ENCODE peak calls at places on chromosomes 13 and 19, in four cellular contexts. One of them, this sample, is unnamed.

GRCh38 chr19:41545547-41545946 is 30.4 kb upstream of the CEACAM21 start:
- DNase-seq in K562: no peak
- DNase-seq in HCT116: no peak
- DNase-seq in SK-N-SH: no peak
- DNase-seq in this sample: no peak

GRCh38 chr19:34975056-34975455 is 11.0 kb upstream of the ZNF792 start:
- DNase-seq in HCT116: no peak
- DNase-seq in K562: no peak
- DNase-seq in SK-N-SH: no peak
- DNase-seq in this sample: no peak

GRCh38 chr13:106573855-106574254 is 5.9 kb upstream of the ARGLU1 start:
- DNase-seq in SK-N-SH: no peak
- DNase-seq in HCT116: no peak
- DNase-seq in K562: no peak
- DNase-seq in this sample: no peak

GRCh38 chr19:11151181-11151580 is 4.4 kb downstream of the SPC24 start:
- DNase-seq in HCT116: no peak
- DNase-seq in K562: no peak
- DNase-seq in SK-N-SH: no peak
- DNase-seq in this sample: no peak

GRCh38 chr19:10193666-10194499 is 870 bp downstream of the DNMT1 start:
- DNase-seq in HCT116: no peak
- DNase-seq in K562: peak; percentile 41
- DNase-seq in SK-N-SH: no peak
- DNase-seq in this sample: peak; percentile 65

GRCh38 chr13:50161052-50161451 is 145.8 kb downstream of the KCNRG start:
- DNase-seq in SK-N-SH: no peak
- DNase-seq in HCT116: no peak
- DNase-seq in K562: peak; percentile 52
- DNase-seq in this sample: no peak

GRCh38 chr19:6156033-6156432 is 20.6 kb downstream of the ACSBG2 start:
- DNase-seq in K562: no peak
- DNase-seq in HCT116: no peak
- DNase-seq in SK-N-SH: no peak
- DNase-seq in this sample: no peak

GRCh38 chr13:66656050-66656449 is 574.1 kb downstream of the PCDH9 start:
- DNase-seq in HCT116: no peak
- DNase-seq in SK-N-SH: no peak
- DNase-seq in K562: no peak
- DNase-seq in this sample: peak; percentile 17

GRCh38 chr19:28940751-28941500 is 272.0 kb downstream of the UQCRFS1 start:
- DNase-seq in K562: no peak
- DNase-seq in HCT116: no peak
- DNase-seq in SK-N-SH: no peak
- DNase-seq in this sample: no peak

GRCh38 chr19:4284176-4284958 is 5.3 kb downstream of the SHD start:
- DNase-seq in K562: peak; percentile 84
- DNase-seq in SK-N-SH: peak; percentile 93
- DNase-seq in HCT116: peak; percentile 77
- DNase-seq in this sample: peak; percentile 98

GRCh38 chr19:1847684-1848398 is 442 bp downstream of the REXO1 start:
- DNase-seq in HCT116: no peak
- DNase-seq in K562: peak; percentile 74
- DNase-seq in SK-N-SH: peak; percentile 73
- DNase-seq in this sample: peak; percentile 76

GRCh38 chr13:47211106-47211505 is 314.3 kb upstream of the HTR2A start:
- DNase-seq in HCT116: no peak
- DNase-seq in SK-N-SH: no peak
- DNase-seq in K562: no peak
- DNase-seq in this sample: peak; percentile 24

GRCh38 chr19:32886241-32886640 is 16.7 kb upstream of the SLC7A9 start:
- DNase-seq in SK-N-SH: no peak
- DNase-seq in HCT116: no peak
- DNase-seq in K562: no peak
- DNase-seq in this sample: no peak

GRCh38 chr19:16922592-16922934 is 33.8 kb downstream of the F2RL3 start:
- DNase-seq in SK-N-SH: no peak
- DNase-seq in K562: no peak
- DNase-seq in HCT116: no peak
- DNase-seq in this sample: no peak

GRCh38 chr13:111511805-111512504 is 191.5 kb downstream of the TEX29 start:
- DNase-seq in HCT116: no peak
- DNase-seq in SK-N-SH: no peak
- DNase-seq in K562: no peak
- DNase-seq in this sample: no peak

GRCh38 chr19:39297931-39298634 is 1.9 kb downstream of the IFNL1 start:
- DNase-seq in SK-N-SH: no peak
- DNase-seq in HCT116: no peak
- DNase-seq in K562: no peak
- DNase-seq in this sample: no peak

GRCh38 chr19:49264258-49264657 is 60.7 kb downstream of the SLC6A16 start:
- DNase-seq in K562: no peak
- DNase-seq in HCT116: no peak
- DNase-seq in SK-N-SH: no peak
- DNase-seq in this sample: no peak

GRCh38 chr13:66446413-66446812 is 783.7 kb downstream of the PCDH9 start:
- DNase-seq in K562: no peak
- DNase-seq in HCT116: no peak
- DNase-seq in SK-N-SH: no peak
- DNase-seq in this sample: no peak

GRCh38 chr19:15453091-15453498 is 3.3 kb upstream of the WIZ start:
- DNase-seq in K562: no peak
- DNase-seq in SK-N-SH: peak; percentile 75
- DNase-seq in HCT116: no peak
- DNase-seq in this sample: peak; percentile 64

GRCh38 chr19:10389863-10390262 is 9.5 kb upstream of the TYK2 start:
- DNase-seq in HCT116: no peak
- DNase-seq in SK-N-SH: no peak
- DNase-seq in K562: peak; percentile 45
- DNase-seq in this sample: peak; percentile 79

GRCh38 chr13:41058229-41059070 is 2.9 kb upstream of the WBP4 start:
- DNase-seq in SK-N-SH: no peak
- DNase-seq in HCT116: no peak
- DNase-seq in K562: peak; percentile 18
- DNase-seq in this sample: no peak

GRCh38 chr13:41061075-41061913 is at the start of gene WBP4:
- DNase-seq in K562: peak; percentile 92
- DNase-seq in SK-N-SH: peak; percentile 90
- DNase-seq in HCT116: peak; percentile 94
- DNase-seq in this sample: peak; percentile 97

GRCh38 chr13:41060723-41061074 is 610 bp upstream of the WBP4 start:
- DNase-seq in K562: peak; percentile 84
- DNase-seq in HCT116: peak; percentile 47
- DNase-seq in SK-N-SH: peak; percentile 75
- DNase-seq in this sample: peak; percentile 76

GRCh38 chr13:41059896-41060722 is 1.2 kb upstream of the WBP4 start:
- DNase-seq in SK-N-SH: peak; percentile 87
- DNase-seq in K562: peak; percentile 89
- DNase-seq in HCT116: peak; percentile 80
- DNase-seq in this sample: peak; percentile 95

DNA sequence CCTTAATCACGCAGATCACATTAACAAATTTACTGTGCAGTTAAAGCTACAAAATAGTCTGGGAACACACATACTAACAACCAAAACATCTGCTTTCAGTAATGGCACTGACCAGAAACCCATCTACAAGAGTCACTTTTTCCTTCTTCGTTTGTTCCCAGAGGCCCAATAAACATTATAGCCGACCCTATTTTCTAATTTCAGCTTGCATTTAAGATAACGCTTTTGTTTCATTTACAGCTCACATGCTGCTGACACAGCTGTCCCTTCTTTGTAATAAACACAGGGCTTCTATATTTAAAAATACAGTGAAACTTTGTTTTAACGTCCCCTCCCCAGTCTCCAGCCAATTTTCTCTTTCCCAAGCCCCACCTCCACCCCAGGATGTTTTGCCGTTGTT is 1.8 kb upstream of the WBP4 start:
- DNase-seq in K562: no peak
- DNase-seq in HCT116: no peak
- DNase-seq in SK-N-SH: peak; percentile 23
- DNase-seq in this sample: peak; percentile 27
- H3K79me2 ChIP-seq in K562: peaks cover 93% of the 10 kb centered on the region
- H3K79me2 ChIP-seq in HCT116: peaks cover 66% of the 10 kb centered on the region
- H3K79me2 ChIP-seq in SK-N-SH: peaks cover 79% of the 10 kb centered on the region
- H3K79me2 ChIP-seq in this sample: peaks cover 54% of the 10 kb centered on the region

GRCh38 chr19:18539372-18539771 is 4.0 kb downstream of the FKBP8 start:
- DNase-seq in K562: no peak
- DNase-seq in SK-N-SH: no peak
- DNase-seq in HCT116: no peak
- DNase-seq in this sample: no peak

GRCh38 chr19:18533058-18533457 is 10.3 kb downstream of the FKBP8 start:
- DNase-seq in K562: no peak
- DNase-seq in HCT116: no peak
- DNase-seq in SK-N-SH: peak; percentile 7
- DNase-seq in this sample: no peak

GRCh38 chr19:18537431-18537830 is 5.9 kb downstream of the FKBP8 start:
- DNase-seq in K562: no peak
- DNase-seq in SK-N-SH: no peak
- DNase-seq in HCT116: no peak
- DNase-seq in this sample: no peak

GRCh38 chr19:18538115-18538514 is 5.3 kb downstream of the FKBP8 start:
- DNase-seq in HCT116: no peak
- DNase-seq in SK-N-SH: no peak
- DNase-seq in K562: no peak
- DNase-seq in this sample: no peak

DNA sequence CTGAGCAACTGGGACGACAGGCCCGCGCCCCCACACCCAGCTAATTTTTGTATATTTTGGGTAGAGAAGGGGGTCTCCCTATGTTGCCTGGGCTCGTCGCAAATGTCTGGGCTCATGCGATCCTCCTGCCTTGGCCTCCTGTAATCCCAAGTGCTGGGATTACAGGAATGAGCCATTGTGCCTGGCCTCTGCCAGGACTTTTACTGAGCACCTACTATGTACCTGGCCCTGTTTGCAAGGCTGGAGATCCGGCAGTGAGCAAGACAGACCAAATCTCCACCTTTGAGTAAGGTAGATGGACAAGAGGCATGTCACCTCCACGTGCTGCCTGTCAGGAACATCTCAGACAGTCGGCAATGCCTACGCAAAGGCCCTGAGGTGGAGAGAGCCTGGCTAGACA is 6.9 kb downstream of the FKBP8 start:
- DNase-seq in SK-N-SH: no peak
- DNase-seq in HCT116: no peak
- DNase-seq in K562: no peak
- DNase-seq in this sample: no peak
- TF ChIP-seq REST in SK-N-SH: no peak
- TF ChIP-seq REST in HCT116: no peak
- TF ChIP-seq REST in K562: no peak
- TF ChIP-seq REST in this sample: no peak

GRCh38 chr13:51675385-51675784 is 91.1 kb downstream of the WDFY2 start:
- DNase-seq in K562: no peak
- DNase-seq in HCT116: no peak
- DNase-seq in SK-N-SH: no peak
- DNase-seq in this sample: no peak

GRCh38 chr13:51675877-51676276 is 91.6 kb downstream of the WDFY2 start:
- DNase-seq in SK-N-SH: no peak
- DNase-seq in K562: no peak
- DNase-seq in HCT116: no peak
- DNase-seq in this sample: peak; percentile 25

GRCh38 chr13:51673165-51673564 is 88.9 kb downstream of the WDFY2 start:
- DNase-seq in K562: no peak
- DNase-seq in SK-N-SH: no peak
- DNase-seq in HCT116: no peak
- DNase-seq in this sample: no peak

GRCh38 chr13:51676739-51677138 is 92.5 kb downstream of the WDFY2 start:
- DNase-seq in K562: no peak
- DNase-seq in HCT116: no peak
- DNase-seq in SK-N-SH: no peak
- DNase-seq in this sample: no peak

GRCh38 chr13:51674276-51674675 is 90.0 kb downstream of the WDFY2 start:
- DNase-seq in K562: no peak
- DNase-seq in HCT116: peak; percentile 12
- DNase-seq in SK-N-SH: no peak
- DNase-seq in this sample: peak; percentile 65
- TF ChIP-seq POLR2AphosphoS5 in K562: no peak
- TF ChIP-seq POLR2AphosphoS5 in HCT116: no peak
- TF ChIP-seq POLR2AphosphoS5 in SK-N-SH: no peak
- TF ChIP-seq POLR2AphosphoS5 in this sample: no peak

DNA sequence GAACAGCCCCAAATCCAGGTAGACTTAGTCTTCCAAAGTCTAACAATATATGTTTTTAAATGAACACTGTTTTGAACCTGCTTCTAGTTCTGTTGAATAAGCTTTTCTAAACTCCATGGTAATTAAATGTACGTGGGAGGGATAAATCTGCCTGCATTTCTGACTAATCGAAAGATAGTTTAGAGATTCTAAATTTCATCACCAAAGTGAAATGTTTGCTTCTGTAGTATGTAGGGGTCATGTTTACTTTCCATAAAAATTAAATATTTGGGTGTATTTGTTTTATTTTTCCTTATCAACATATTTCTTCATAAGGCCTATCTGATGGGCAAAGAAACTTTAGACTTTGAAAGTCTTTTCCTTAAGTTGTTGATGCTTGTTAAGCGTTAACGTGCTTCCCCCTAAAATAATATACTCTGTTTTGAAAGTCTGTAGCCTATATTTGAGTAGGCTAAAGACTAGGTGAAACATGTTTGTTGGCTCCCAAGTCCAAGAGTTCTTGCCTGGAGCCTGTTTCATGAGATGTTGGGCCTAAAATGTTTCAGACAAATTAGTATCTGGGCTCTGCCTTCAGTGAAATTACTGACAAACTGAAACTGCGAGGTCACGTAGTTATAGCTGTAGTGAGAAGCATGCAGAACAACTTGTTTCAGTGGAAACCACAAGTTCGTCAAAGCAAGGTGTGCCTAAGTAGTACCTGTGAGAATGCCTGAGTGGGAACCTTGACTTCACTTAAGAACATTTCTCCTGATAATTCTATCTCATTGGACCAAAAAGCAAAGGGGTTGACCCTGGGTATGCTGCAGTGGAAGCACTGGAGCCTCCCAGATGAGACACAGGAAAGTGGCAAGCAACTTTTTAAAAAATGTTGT is 126.2 kb downstream of the LMO7 start:
- DNase-seq in K562: no peak
- DNase-seq in HCT116: no peak
- DNase-seq in SK-N-SH: no peak
- DNase-seq in this sample: no peak
- H3K79me2 ChIP-seq in K562: no peaks in the 10 kb centered on the region
- H3K79me2 ChIP-seq in HCT116: no peaks in the 10 kb centered on the region
- H3K79me2 ChIP-seq in SK-N-SH: peaks cover 100% of the 10 kb centered on the region
- H3K79me2 ChIP-seq in this sample: no peaks in the 10 kb centered on the region

DNA sequence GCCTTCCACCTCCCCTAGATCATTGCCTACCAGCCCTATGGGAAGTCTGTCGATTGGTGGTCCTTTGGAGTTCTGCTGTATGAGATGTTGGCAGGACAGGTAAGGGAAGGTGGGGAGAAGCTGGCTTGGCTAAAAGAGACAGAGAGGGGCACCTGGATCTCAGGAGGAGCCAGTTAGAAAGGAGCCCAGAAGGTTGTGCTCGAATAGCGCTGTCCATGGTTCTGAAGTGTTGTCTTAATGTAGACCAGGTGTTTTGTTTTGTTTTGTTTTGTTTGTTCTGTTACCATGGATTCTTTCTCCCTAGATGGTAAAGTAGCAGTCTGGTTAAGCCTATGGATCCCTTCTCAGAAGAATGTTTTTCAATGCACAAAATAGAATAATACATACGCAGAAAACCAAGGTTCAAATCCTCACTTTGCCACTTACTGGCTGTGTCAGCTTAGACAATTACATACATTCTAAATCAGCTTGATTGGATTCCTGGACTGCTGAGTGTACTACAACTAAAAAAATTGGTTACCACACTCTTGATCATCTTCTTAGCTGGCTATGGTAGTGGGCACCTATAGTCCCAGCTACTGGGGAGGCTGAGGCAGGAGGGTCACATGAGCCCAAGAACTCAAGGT is 5.9 kb upstream of the CACNG7 start:
- DNase-seq in K562: peak; percentile 64
- DNase-seq in HCT116: no peak
- DNase-seq in SK-N-SH: no peak
- DNase-seq in this sample: peak; percentile 97
- TF ChIP-seq REST in K562: peak; percentile 95
- TF ChIP-seq REST in HCT116: peak; percentile 90
- TF ChIP-seq REST in SK-N-SH: peak; percentile 97
- TF ChIP-seq REST in this sample: peak; percentile 90